ENCODE peak calls at places on chromosomes 5 and 9, in six cellular contexts. A is RPMI8226, R is HuH-7.5, O is RKO, J is uterus, S is stromal cell of bone marrow. Z is an unnamed sample.

GRCh38 chr9:19379697-19380046 is 364 bp downstream of the RPS6 start:
- DNase-seq in O (peak; percentile 34), S (no peak), A (peak; percentile 35), R (no peak), J (no peak), Z (no peak)

GRCh38 chr9:79195904-79196303 is 375.9 kb upstream of the TLE4 start:
- DNase-seq in A (no peak), O (no peak), J (no peak), R (no peak), S (peak; percentile 79), Z (no peak)

GRCh38 chr9:109286571-109286977 is 34.3 kb downstream of the EPB41L4B start:
- DNase-seq in J (no peak), S (no peak), A (no peak), R (no peak), O (peak; percentile 79), Z (no peak)

GRCh38 chr9:18393340-18394130 is 80.4 kb upstream of the ADAMTSL1 start:
- DNase-seq in O (peak; percentile 76), J (peak; percentile 45), A (no peak), S (peak; percentile 95), R (no peak), Z (peak; percentile 1)

GRCh38 chr5:84425365-84425764 is 40.7 kb upstream of the EDIL3 start:
- DNase-seq in O (no peak), S (no peak), A (no peak), R (no peak), J (no peak), Z (no peak)

GRCh38 chr5:74382864-74383618 is 257.5 kb downstream of the ENC1 start:
- DNase-seq in O (no peak), R (no peak), S (peak; percentile 46), J (peak; percentile 74), A (no peak), Z (no peak)

GRCh38 chr9:78515108-78515507 is 218.2 kb downstream of the PSAT1 start:
- DNase-seq in A (no peak), S (no peak), O (no peak), R (no peak), J (no peak), Z (no peak)

GRCh38 chr5:78287833-78288232 is 6.7 kb downstream of the AP3B1 start:
- DNase-seq in O (peak; percentile 72), S (peak; percentile 54), R (no peak), J (no peak), A (no peak), Z (no peak)

GRCh38 chr5:115930630-115931337 is 31.5 kb upstream of the LVRN start:
- DNase-seq in J (no peak), S (no peak), A (no peak), O (no peak), R (no peak), Z (no peak)

GRCh38 chr5:150918613-150919012 is 13.8 kb upstream of the ZNF300 start:
- DNase-seq in R (no peak), A (no peak), J (no peak), O (peak; percentile 94), S (peak; percentile 6), Z (no peak)

GRCh38 chr9:86452194-86452828 is 98.1 kb upstream of the TUT7 start:
- DNase-seq in S (no peak), A (no peak), O (no peak), R (no peak), J (peak; percentile 20), Z (peak; percentile 6)

GRCh38 chr9:92668746-92669526 is 995 bp downstream of the IPPK start:
- DNase-seq in R (peak; percentile 85), O (peak; percentile 83), S (no peak), A (peak; percentile 54), J (no peak), Z (peak; percentile 43)

GRCh38 chr5:33457817-33458216 is 17.1 kb downstream of the TARS1 start:
- DNase-seq in A (no peak), O (no peak), J (no peak), S (no peak), R (no peak), Z (no peak)

GRCh38 chr5:165201364-165202143 is 1696.1 kb downstream of the MAT2B start:
- DNase-seq in R (no peak), S (peak; percentile 49), J (no peak), A (no peak), O (peak; percentile 12), Z (no peak)

GRCh38 chr5:1189269-1189668 is 12.1 kb upstream of the SLC6A19 start:
- DNase-seq in J (no peak), R (no peak), A (no peak), O (no peak), S (no peak), Z (no peak)

GRCh38 chr9:128819716-128820664 is 1.7 kb downstream of the ENDOG start:
- DNase-seq in S (no peak), O (peak; percentile 78), J (peak; percentile 75), A (peak; percentile 30), R (no peak), Z (no peak)

GRCh38 chr9:71549023-71549422 is 219.3 kb downstream of the CEMIP2 start:
- DNase-seq in A (peak; percentile 24), O (no peak), J (no peak), S (no peak), R (no peak), Z (no peak)

GRCh38 chr9:126591083-126591482 is 22.6 kb upstream of the LMX1B start:
- DNase-seq in A (no peak), J (no peak), S (no peak), O (peak; percentile 68), R (no peak), Z (no peak)

GRCh38 chr9:69370430-69370829 is 45.4 kb downstream of the ENTREP1 start:
- DNase-seq in A (no peak), J (no peak), R (no peak), S (no peak), O (no peak), Z (no peak)

GRCh38 chr9:100637787-100638186 is 59.9 kb downstream of the CAVIN4 start:
- DNase-seq in O (no peak), R (no peak), S (no peak), A (no peak), J (no peak), Z (peak; percentile 58)

GRCh38 chr5:167732499-167732898 is 558.9 kb upstream of the WWC1 start:
- DNase-seq in S (no peak), A (no peak), R (no peak), O (no peak), J (no peak), Z (no peak)

GRCh38 chr5:141649056-141649688 is 2.0 kb downstream of the FCHSD1 start:
- DNase-seq in O (no peak), R (no peak), J (no peak), A (no peak), S (no peak), Z (no peak)

GRCh38 chr9:116842658-116843057 is 155.6 kb downstream of the TRIM32 start:
- DNase-seq in A (no peak), R (no peak), J (no peak), O (no peak), S (no peak), Z (peak; percentile 6)

GRCh38 chr9:123925820-123926219 is 4.1 kb downstream of the DENND1A start:
- DNase-seq in O (no peak), J (no peak), R (no peak), S (no peak), A (no peak), Z (peak; percentile 20)

GRCh38 chr9:136587145-136587943 is 41.5 kb upstream of the NOTCH1 start:
- DNase-seq in A (no peak), R (no peak), O (no peak), J (peak; percentile 89), S (no peak), Z (no peak)

GRCh38 chr5:3032513-3032912 is 281.0 kb upstream of the IRX2 start:
- DNase-seq in A (no peak), O (no peak), J (no peak), R (no peak), S (no peak), Z (no peak)

GRCh38 chr5:157510682-157511081 is 50.7 kb downstream of the NIPAL4 start:
- DNase-seq in S (no peak), R (no peak), O (no peak), A (no peak), J (no peak), Z (no peak)

GRCh38 chr5:131649160-131649559 is 14.1 kb upstream of the RAPGEF6 start:
- DNase-seq in R (no peak), S (no peak), A (no peak), O (no peak), J (no peak), Z (no peak)

GRCh38 chr5:95076395-95077165 is 208.3 kb downstream of the MCTP1 start:
- DNase-seq in O (no peak), S (no peak), A (no peak), J (no peak), R (no peak), Z (no peak)

GRCh38 chr9:79013715-79014610 is 557.8 kb upstream of the TLE4 start:
- DNase-seq in J (no peak), S (no peak), R (no peak), O (no peak), A (no peak), Z (no peak)

GRCh38 chr5:13403351-13403750 is 541.1 kb downstream of the DNAH5 start:
- DNase-seq in O (no peak), R (no peak), S (no peak), A (no peak), J (no peak), Z (no peak)

GRCh38 chr5:121962347-121962670 is 534 bp downstream of the SRFBP1 start:
- DNase-seq in S (no peak), A (no peak), J (no peak), R (no peak), O (no peak), Z (no peak)

GRCh38 chr5:76104027-76104426 is 20.8 kb downstream of the SV2C start:
- DNase-seq in O (peak; percentile 47), J (no peak), A (peak; percentile 63), S (no peak), R (no peak), Z (peak; percentile 11)

GRCh38 chr5:115295775-115296129 is 702 bp downstream of the CCDC112 start:
- DNase-seq in R (no peak), S (no peak), J (no peak), O (no peak), A (no peak), Z (no peak)

GRCh38 chr5:64637144-64637543 is 53.2 kb upstream of the SHISAL2B start:
- DNase-seq in A (no peak), O (no peak), J (no peak), S (no peak), R (no peak), Z (no peak)

GRCh38 chr9:131758972-131759647 is 19.2 kb upstream of the RAPGEF1 start:
- DNase-seq in O (peak; percentile 38), A (peak; percentile 60), J (no peak), S (no peak), R (no peak), Z (no peak)

Z was measured in HepG2.